ENCODE peak calls at places on chromosomes 16 and 17, in ten cellular contexts. One of them, this sample, is unnamed.

GRCh38 chr16:77784441-77785356 is 3.7 kb upstream of the VAT1L start:
- DNase-seq in bronchial epithelial cell: no peak
- DNase-seq in upper lobe of right lung: no peak
- DNase-seq in left lung: no peak
- DNase-seq in osteocyte: no peak
- DNase-seq in activated CD8-positive, alpha-beta T cell treated with anti-CD3 and anti-CD28 coated beads for 36 hours: no peak
- DNase-seq in OCI-LY7: no peak
- DNase-seq in progenitor cell of endocrine pancreas: no peak
- DNase-seq in neural progenitor cell: no peak
- DNase-seq in GM12865: no peak
- DNase-seq in this sample: no peak

GRCh38 chr17:31508310-31509094 is 117.0 kb downstream of the RAB11FIP4 start:
- DNase-seq in bronchial epithelial cell: no peak
- DNase-seq in neural progenitor cell: peak; percentile 36
- DNase-seq in activated CD8-positive, alpha-beta T cell treated with anti-CD3 and anti-CD28 coated beads for 36 hours: peak; percentile 81
- DNase-seq in upper lobe of right lung: no peak
- DNase-seq in progenitor cell of endocrine pancreas: no peak
- DNase-seq in left lung: no peak
- DNase-seq in OCI-LY7: no peak
- DNase-seq in GM12865: peak; percentile 84
- DNase-seq in osteocyte: no peak
- DNase-seq in this sample: peak; percentile 64

GRCh38 chr17:79619636-79620206 is 8.9 kb upstream of the RBFOX3 start:
- DNase-seq in progenitor cell of endocrine pancreas: no peak
- DNase-seq in bronchial epithelial cell: no peak
- DNase-seq in OCI-LY7: no peak
- DNase-seq in upper lobe of right lung: peak; percentile 48
- DNase-seq in neural progenitor cell: no peak
- DNase-seq in left lung: peak; percentile 9
- DNase-seq in osteocyte: no peak
- DNase-seq in activated CD8-positive, alpha-beta T cell treated with anti-CD3 and anti-CD28 coated beads for 36 hours: no peak
- DNase-seq in GM12865: no peak
- DNase-seq in this sample: no peak

GRCh38 chr16:55329791-55330190 is 5.8 kb downstream of the IRX6 start:
- DNase-seq in progenitor cell of endocrine pancreas: no peak
- DNase-seq in activated CD8-positive, alpha-beta T cell treated with anti-CD3 and anti-CD28 coated beads for 36 hours: no peak
- DNase-seq in OCI-LY7: no peak
- DNase-seq in bronchial epithelial cell: no peak
- DNase-seq in GM12865: no peak
- DNase-seq in upper lobe of right lung: no peak
- DNase-seq in neural progenitor cell: peak; percentile 62
- DNase-seq in osteocyte: no peak
- DNase-seq in left lung: no peak
- DNase-seq in this sample: no peak

GRCh38 chr16:86665319-86665675 is 86.9 kb downstream of the FOXL1 start:
- DNase-seq in upper lobe of right lung: no peak
- DNase-seq in neural progenitor cell: no peak
- DNase-seq in progenitor cell of endocrine pancreas: no peak
- DNase-seq in GM12865: no peak
- DNase-seq in osteocyte: no peak
- DNase-seq in OCI-LY7: no peak
- DNase-seq in bronchial epithelial cell: peak; percentile 75
- DNase-seq in left lung: no peak
- DNase-seq in activated CD8-positive, alpha-beta T cell treated with anti-CD3 and anti-CD28 coated beads for 36 hours: no peak
- DNase-seq in this sample: no peak

GRCh38 chr17:42817866-42818265 is 6.2 kb downstream of the BECN1 start:
- DNase-seq in GM12865: no peak
- DNase-seq in bronchial epithelial cell: peak; percentile 82
- DNase-seq in OCI-LY7: no peak
- DNase-seq in upper lobe of right lung: no peak
- DNase-seq in activated CD8-positive, alpha-beta T cell treated with anti-CD3 and anti-CD28 coated beads for 36 hours: no peak
- DNase-seq in osteocyte: no peak
- DNase-seq in neural progenitor cell: no peak
- DNase-seq in left lung: no peak
- DNase-seq in progenitor cell of endocrine pancreas: no peak
- DNase-seq in this sample: no peak

GRCh38 chr17:33014751-33015150 is 23.1 kb downstream of the SPACA3 start:
- DNase-seq in bronchial epithelial cell: no peak
- DNase-seq in left lung: no peak
- DNase-seq in progenitor cell of endocrine pancreas: no peak
- DNase-seq in osteocyte: no peak
- DNase-seq in GM12865: no peak
- DNase-seq in upper lobe of right lung: peak; percentile 52
- DNase-seq in neural progenitor cell: no peak
- DNase-seq in activated CD8-positive, alpha-beta T cell treated with anti-CD3 and anti-CD28 coated beads for 36 hours: no peak
- DNase-seq in OCI-LY7: no peak
- DNase-seq in this sample: no peak

GRCh38 chr16:24445216-24445615 is 94.2 kb upstream of the RBBP6 start:
- DNase-seq in left lung: no peak
- DNase-seq in GM12865: no peak
- DNase-seq in upper lobe of right lung: no peak
- DNase-seq in bronchial epithelial cell: no peak
- DNase-seq in OCI-LY7: no peak
- DNase-seq in osteocyte: no peak
- DNase-seq in progenitor cell of endocrine pancreas: no peak
- DNase-seq in neural progenitor cell: no peak
- DNase-seq in activated CD8-positive, alpha-beta T cell treated with anti-CD3 and anti-CD28 coated beads for 36 hours: no peak
- DNase-seq in this sample: no peak

DNA sequence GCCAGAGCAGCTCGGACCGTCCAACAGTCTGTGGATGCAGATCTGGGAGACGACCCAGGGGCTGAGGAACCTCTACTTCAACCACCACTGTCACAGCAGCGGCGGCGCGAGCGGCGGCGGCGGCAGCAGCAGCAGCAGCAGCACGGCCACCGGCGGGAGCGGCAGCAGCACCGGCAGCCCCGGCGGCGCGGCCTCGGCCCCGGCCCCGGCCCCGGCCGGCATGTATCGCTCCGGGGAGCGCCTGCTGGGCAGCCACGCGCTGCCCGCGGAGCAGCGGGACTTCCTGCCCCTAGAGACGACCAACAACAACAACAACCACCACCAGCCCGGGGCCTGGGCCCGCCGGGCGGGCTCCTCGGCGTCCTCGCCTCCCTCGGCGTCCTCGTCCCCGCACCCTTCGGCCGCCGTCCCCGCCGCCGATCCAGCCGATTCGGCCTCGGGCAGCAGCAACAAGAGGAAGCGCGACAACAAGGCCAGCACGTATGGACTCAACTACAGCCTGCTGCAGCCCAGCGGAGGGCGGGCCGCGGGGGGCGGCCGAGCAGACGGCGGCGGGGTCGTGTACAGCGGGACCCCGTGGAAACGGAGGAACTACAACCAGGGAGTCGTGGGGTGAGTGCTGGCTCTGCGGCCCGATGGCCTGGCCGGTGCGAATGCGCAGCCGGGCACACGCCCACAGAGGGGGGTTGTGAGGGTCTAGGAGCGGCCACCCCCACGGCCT is 702 bp downstream of the TENT4B start:
- DNase-seq in progenitor cell of endocrine pancreas: peak; percentile 28
- DNase-seq in OCI-LY7: no peak
- DNase-seq in osteocyte: no peak
- DNase-seq in left lung: peak; percentile 49
- DNase-seq in upper lobe of right lung: peak; percentile 78
- DNase-seq in GM12865: peak; percentile 52
- DNase-seq in bronchial epithelial cell: no peak
- DNase-seq in activated CD8-positive, alpha-beta T cell treated with anti-CD3 and anti-CD28 coated beads for 36 hours: peak; percentile 45
- DNase-seq in neural progenitor cell: peak; percentile 46
- DNase-seq in this sample: peak; percentile 53
- TF ChIP-seq CTCF in progenitor cell of endocrine pancreas: no peak
- TF ChIP-seq CTCF in OCI-LY7: no peak
- TF ChIP-seq CTCF in osteocyte: no peak
- TF ChIP-seq CTCF in left lung: no peak
- TF ChIP-seq CTCF in upper lobe of right lung: no peak
- TF ChIP-seq CTCF in GM12865: no peak
- TF ChIP-seq CTCF in bronchial epithelial cell: no peak
- TF ChIP-seq CTCF in activated CD8-positive, alpha-beta T cell treated with anti-CD3 and anti-CD28 coated beads for 36 hours: no peak
- TF ChIP-seq CTCF in neural progenitor cell: no peak
- TF ChIP-seq CTCF in this sample: no peak

DNA sequence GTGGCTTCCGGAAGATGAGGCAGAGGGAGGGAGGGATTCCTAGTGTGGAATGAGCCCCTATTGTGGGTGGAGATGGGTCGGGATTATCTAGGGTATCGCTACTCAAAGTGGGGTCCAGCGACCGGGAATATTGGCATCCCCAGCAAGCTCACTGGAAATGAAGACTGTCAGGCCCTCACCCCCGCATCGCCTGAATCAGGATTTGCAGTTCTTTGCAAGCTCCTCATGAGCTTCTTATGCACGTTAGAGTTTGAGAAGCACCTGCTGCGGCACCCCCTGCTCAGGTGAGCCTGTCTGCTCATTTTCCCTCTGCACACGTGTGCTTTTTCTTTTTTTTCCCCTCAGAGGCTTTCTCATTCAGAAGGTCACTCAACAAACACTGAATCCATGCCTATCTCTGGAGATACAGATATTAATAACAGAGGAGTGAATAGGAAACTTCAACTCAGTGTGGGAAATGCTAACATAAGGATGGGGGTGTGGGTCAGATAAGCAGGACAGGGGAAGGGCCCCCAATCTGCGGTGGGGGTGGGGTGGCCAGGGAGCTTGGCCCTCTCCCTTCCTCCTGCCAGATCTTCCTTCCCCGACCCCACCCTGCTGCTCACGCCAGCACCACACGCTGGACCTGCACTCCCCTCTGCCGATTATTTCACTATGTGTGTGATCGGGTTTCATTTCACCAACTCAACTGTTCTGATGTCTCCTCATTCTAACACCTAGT is 67.7 kb upstream of the NFAT5 start:
- DNase-seq in GM12865: no peak
- DNase-seq in left lung: no peak
- DNase-seq in activated CD8-positive, alpha-beta T cell treated with anti-CD3 and anti-CD28 coated beads for 36 hours: no peak
- DNase-seq in upper lobe of right lung: no peak
- DNase-seq in OCI-LY7: no peak
- DNase-seq in bronchial epithelial cell: no peak
- DNase-seq in progenitor cell of endocrine pancreas: no peak
- DNase-seq in neural progenitor cell: no peak
- DNase-seq in osteocyte: no peak
- DNase-seq in this sample: no peak
- TF ChIP-seq CTCF in GM12865: no peak
- TF ChIP-seq CTCF in left lung: no peak
- TF ChIP-seq CTCF in activated CD8-positive, alpha-beta T cell treated with anti-CD3 and anti-CD28 coated beads for 36 hours: no peak
- TF ChIP-seq CTCF in upper lobe of right lung: no peak
- TF ChIP-seq CTCF in OCI-LY7: no peak
- TF ChIP-seq CTCF in bronchial epithelial cell: no peak
- TF ChIP-seq CTCF in progenitor cell of endocrine pancreas: no peak
- TF ChIP-seq CTCF in neural progenitor cell: no peak
- TF ChIP-seq CTCF in osteocyte: no peak
- TF ChIP-seq CTCF in this sample: no peak

GRCh38 chr16:3589991-3590701 is 12.9 kb upstream of the NLRC3 start:
- DNase-seq in OCI-LY7: no peak
- DNase-seq in osteocyte: no peak
- DNase-seq in progenitor cell of endocrine pancreas: no peak
- DNase-seq in left lung: no peak
- DNase-seq in activated CD8-positive, alpha-beta T cell treated with anti-CD3 and anti-CD28 coated beads for 36 hours: no peak
- DNase-seq in bronchial epithelial cell: no peak
- DNase-seq in GM12865: no peak
- DNase-seq in upper lobe of right lung: no peak
- DNase-seq in neural progenitor cell: no peak
- DNase-seq in this sample: no peak

GRCh38 chr16:3587547-3588110 is 10.4 kb upstream of the NLRC3 start:
- DNase-seq in neural progenitor cell: no peak
- DNase-seq in GM12865: peak; percentile 66
- DNase-seq in upper lobe of right lung: no peak
- DNase-seq in osteocyte: no peak
- DNase-seq in left lung: no peak
- DNase-seq in bronchial epithelial cell: no peak
- DNase-seq in OCI-LY7: peak; percentile 94
- DNase-seq in progenitor cell of endocrine pancreas: no peak
- DNase-seq in activated CD8-positive, alpha-beta T cell treated with anti-CD3 and anti-CD28 coated beads for 36 hours: no peak
- DNase-seq in this sample: no peak

GRCh38 chr16:3590736-3591435 is 13.7 kb upstream of the NLRC3 start:
- DNase-seq in neural progenitor cell: no peak
- DNase-seq in OCI-LY7: no peak
- DNase-seq in osteocyte: no peak
- DNase-seq in left lung: peak; percentile 78
- DNase-seq in upper lobe of right lung: peak; percentile 80
- DNase-seq in activated CD8-positive, alpha-beta T cell treated with anti-CD3 and anti-CD28 coated beads for 36 hours: no peak
- DNase-seq in bronchial epithelial cell: peak; percentile 49
- DNase-seq in progenitor cell of endocrine pancreas: no peak
- DNase-seq in GM12865: no peak
- DNase-seq in this sample: no peak

GRCh38 chr16:3589001-3589400 is 11.8 kb upstream of the NLRC3 start:
- DNase-seq in GM12865: no peak
- DNase-seq in osteocyte: no peak
- DNase-seq in upper lobe of right lung: no peak
- DNase-seq in left lung: no peak
- DNase-seq in progenitor cell of endocrine pancreas: no peak
- DNase-seq in OCI-LY7: no peak
- DNase-seq in neural progenitor cell: no peak
- DNase-seq in bronchial epithelial cell: no peak
- DNase-seq in activated CD8-positive, alpha-beta T cell treated with anti-CD3 and anti-CD28 coated beads for 36 hours: no peak
- DNase-seq in this sample: no peak

DNA sequence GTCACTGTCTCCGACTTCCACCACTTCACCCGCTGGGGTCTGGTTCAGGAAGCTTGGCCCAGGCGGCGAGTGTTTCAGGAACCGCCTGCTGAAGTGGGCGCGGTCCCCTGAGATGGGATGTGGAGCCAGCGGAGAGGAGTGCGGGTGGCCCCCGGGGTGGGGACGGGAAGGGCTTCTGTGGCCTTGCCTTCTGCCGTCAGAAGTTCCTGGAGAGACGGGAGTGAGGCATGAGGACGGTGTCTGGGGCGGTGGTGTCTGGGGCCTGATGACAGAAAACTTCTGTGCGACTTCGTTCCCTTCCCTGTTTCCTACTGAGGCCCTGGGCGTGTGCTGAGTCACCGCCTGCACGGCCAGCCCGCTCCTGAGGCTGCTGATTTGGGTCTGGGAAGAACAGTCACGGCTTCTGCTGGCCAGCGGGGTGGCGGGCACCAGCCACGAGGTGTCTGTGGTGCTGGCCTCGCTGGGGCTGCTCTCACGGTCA is 12.3 kb upstream of the NLRC3 start:
- DNase-seq in left lung: peak; percentile 71
- DNase-seq in bronchial epithelial cell: no peak
- DNase-seq in neural progenitor cell: no peak
- DNase-seq in osteocyte: no peak
- DNase-seq in activated CD8-positive, alpha-beta T cell treated with anti-CD3 and anti-CD28 coated beads for 36 hours: no peak
- DNase-seq in progenitor cell of endocrine pancreas: no peak
- DNase-seq in upper lobe of right lung: no peak
- DNase-seq in GM12865: no peak
- DNase-seq in OCI-LY7: no peak
- DNase-seq in this sample: no peak
- TF ChIP-seq CTCF in left lung: no peak
- TF ChIP-seq CTCF in bronchial epithelial cell: no peak
- TF ChIP-seq CTCF in neural progenitor cell: no peak
- TF ChIP-seq CTCF in osteocyte: no peak
- TF ChIP-seq CTCF in activated CD8-positive, alpha-beta T cell treated with anti-CD3 and anti-CD28 coated beads for 36 hours: no peak
- TF ChIP-seq CTCF in progenitor cell of endocrine pancreas: no peak
- TF ChIP-seq CTCF in upper lobe of right lung: no peak
- TF ChIP-seq CTCF in GM12865: no peak
- TF ChIP-seq CTCF in OCI-LY7: no peak
- TF ChIP-seq CTCF in this sample: no peak

GRCh38 chr17:12193336-12193735 is 172.7 kb downstream of the MAP2K4 start:
- DNase-seq in upper lobe of right lung: no peak
- DNase-seq in left lung: no peak
- DNase-seq in GM12865: no peak
- DNase-seq in osteocyte: no peak
- DNase-seq in activated CD8-positive, alpha-beta T cell treated with anti-CD3 and anti-CD28 coated beads for 36 hours: no peak
- DNase-seq in OCI-LY7: no peak
- DNase-seq in neural progenitor cell: no peak
- DNase-seq in progenitor cell of endocrine pancreas: no peak
- DNase-seq in bronchial epithelial cell: no peak
- DNase-seq in this sample: no peak

GRCh38 chr17:12201294-12201693 is 180.6 kb downstream of the MAP2K4 start:
- DNase-seq in bronchial epithelial cell: no peak
- DNase-seq in GM12865: no peak
- DNase-seq in neural progenitor cell: no peak
- DNase-seq in progenitor cell of endocrine pancreas: no peak
- DNase-seq in OCI-LY7: no peak
- DNase-seq in activated CD8-positive, alpha-beta T cell treated with anti-CD3 and anti-CD28 coated beads for 36 hours: no peak
- DNase-seq in osteocyte: peak; percentile 42
- DNase-seq in left lung: no peak
- DNase-seq in upper lobe of right lung: no peak
- DNase-seq in this sample: no peak

GRCh38 chr17:12195418-12195817 is 174.7 kb downstream of the MAP2K4 start:
- DNase-seq in neural progenitor cell: no peak
- DNase-seq in upper lobe of right lung: no peak
- DNase-seq in osteocyte: no peak
- DNase-seq in bronchial epithelial cell: no peak
- DNase-seq in OCI-LY7: no peak
- DNase-seq in left lung: no peak
- DNase-seq in activated CD8-positive, alpha-beta T cell treated with anti-CD3 and anti-CD28 coated beads for 36 hours: no peak
- DNase-seq in progenitor cell of endocrine pancreas: no peak
- DNase-seq in GM12865: no peak
- DNase-seq in this sample: no peak
- TF ChIP-seq CTCF in neural progenitor cell: no peak
- TF ChIP-seq CTCF in upper lobe of right lung: no peak
- TF ChIP-seq CTCF in osteocyte: no peak
- TF ChIP-seq CTCF in bronchial epithelial cell: no peak
- TF ChIP-seq CTCF in OCI-LY7: no peak
- TF ChIP-seq CTCF in left lung: no peak
- TF ChIP-seq CTCF in activated CD8-positive, alpha-beta T cell treated with anti-CD3 and anti-CD28 coated beads for 36 hours: no peak
- TF ChIP-seq CTCF in progenitor cell of endocrine pancreas: no peak
- TF ChIP-seq CTCF in GM12865: no peak
- TF ChIP-seq CTCF in this sample: no peak